ENCODE peak calls at places on chromosomes 4 and X, in seven cellular contexts. W is DND-41, R is sigmoid colon, H is kidney epithelial cell, F is H1, C is fibroblast of mammary gland, O is AG04449. L is an unnamed sample.

GRCh38 chr4:27711041-27711440 is 850.4 kb downstream of the STIM2 start:
- DNase-seq in F (no peak), H (no peak), O (no peak), R (no peak), W (no peak), C (no peak), L (no peak)

GRCh38 chr4:118761387-118762016 is 74.4 kb downstream of the SEC24D start:
- DNase-seq in W (no peak), H (no peak), C (no peak), F (no peak), R (no peak), O (no peak), L (no peak)

GRCh38 chr4:39476181-39476873 is 17.5 kb downstream of the LIAS start:
- DNase-seq in C (peak; percentile 31), F (no peak), O (no peak), W (no peak), R (no peak), H (no peak), L (no peak)

GRCh38 chr4:184748251-184748652 is 14.4 kb upstream of the CENPU start:
- DNase-seq in W (no peak), F (no peak), H (no peak), O (no peak), R (no peak), C (no peak), L (no peak)

GRCh38 chrX:1164322-1165288 is 47.8 kb downstream of the CRLF2 start:
- DNase-seq in W (no peak), F (peak; percentile 51), H (no peak), C (no peak), R (peak; percentile 70), O (no peak), L (no peak)

GRCh38 chrX:41716217-41716616 is 7.8 kb upstream of the GPR82 start:
- DNase-seq in W (no peak), O (no peak), H (no peak), R (no peak), F (no peak), C (no peak), L (no peak)

GRCh38 chr4:72846280-72847111 is 223.0 kb downstream of the COX18 start:
- DNase-seq in F (peak; percentile 67), H (no peak), W (peak; percentile 13), R (no peak), O (no peak), C (no peak), L (no peak)

GRCh38 chr4:88008624-88009235 is 1.3 kb downstream of the PKD2 start:
- DNase-seq in F (no peak), R (no peak), O (no peak), W (no peak), C (peak; percentile 30), H (no peak), L (no peak)

GRCh38 chr4:128820631-128821119 is 11.2 kb downstream of the JADE1 start:
- DNase-seq in R (no peak), F (no peak), W (no peak), O (no peak), C (no peak), H (no peak), L (no peak)

GRCh38 chr4:147299205-147299604 is 181.7 kb upstream of the EDNRA start:
- DNase-seq in F (no peak), C (no peak), R (no peak), W (no peak), H (no peak), O (no peak), L (no peak)

GRCh38 chr4:184433258-184433892 is 41.0 kb downstream of the IRF2 start:
- DNase-seq in O (no peak), W (no peak), F (no peak), R (no peak), H (no peak), C (peak; percentile 76), L (peak; percentile 84)

GRCh38 chr4:175369087-175369486 is 443.0 kb downstream of the GPM6A start:
- DNase-seq in H (peak; percentile 9), R (no peak), O (no peak), F (no peak), W (no peak), C (peak; percentile 87), L (no peak)

GRCh38 chr4:78560296-78560963 is 8.9 kb downstream of the ANXA3 start:
- DNase-seq in O (peak; percentile 65), W (no peak), C (peak; percentile 76), H (peak; percentile 69), F (no peak), R (no peak), L (no peak)

GRCh38 chr4:102687982-102688433 is 72.8 kb downstream of the MANBA start:
- DNase-seq in R (no peak), F (no peak), O (no peak), W (no peak), C (peak; percentile 10), H (no peak), L (no peak)

GRCh38 chrX:38796926-38797325 is 4.3 kb upstream of the MID1IP1 start:
- DNase-seq in H (no peak), R (no peak), F (no peak), C (peak; percentile 68), O (no peak), W (no peak), L (no peak)

GRCh38 chrX:8820910-8821527 is 19.8 kb upstream of the FAM9A start:
- DNase-seq in W (no peak), C (peak; percentile 3), O (no peak), F (peak; percentile 49), R (no peak), H (no peak), L (no peak)

DNA sequence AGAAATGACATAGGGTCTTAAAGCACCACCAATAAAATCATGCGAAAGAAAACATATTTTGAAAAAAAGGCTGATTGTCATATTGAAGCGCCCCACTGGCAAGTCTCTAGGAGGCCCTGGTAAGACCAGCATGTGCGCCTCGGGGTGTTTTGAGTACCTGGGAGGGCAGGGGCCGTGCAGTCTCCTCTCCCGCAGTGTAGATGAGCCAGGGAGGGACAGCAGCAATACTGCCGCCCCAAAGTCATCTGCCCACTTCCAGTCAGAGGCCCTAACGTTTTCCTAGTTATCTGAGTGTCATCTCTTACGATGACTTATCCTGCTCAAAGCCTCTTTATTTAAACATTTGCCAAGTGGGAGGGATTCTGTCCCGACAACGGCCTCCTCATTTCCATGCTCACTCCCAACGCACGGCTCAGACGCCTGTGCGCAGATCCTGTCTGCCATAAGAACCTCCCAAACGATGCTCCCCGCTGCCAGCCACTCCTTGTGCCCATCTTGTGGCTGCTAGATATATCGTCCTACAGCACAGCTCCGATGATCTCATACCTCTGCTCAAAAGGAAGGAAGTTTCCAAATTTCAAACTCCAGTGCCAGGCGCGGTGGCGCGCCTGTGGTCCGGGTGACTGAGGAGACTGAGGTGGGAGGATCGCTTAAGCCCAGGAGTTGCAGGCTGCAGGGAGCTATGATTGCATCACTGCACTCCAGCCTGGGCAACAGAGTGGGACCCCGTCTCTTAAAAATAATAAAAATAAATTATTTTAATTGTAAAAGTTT is 17.2 kb upstream of the SCRG1 start:
- DNase-seq in H (no peak), F (no peak), W (no peak), C (no peak), R (peak; percentile 76), O (no peak), L (peak; percentile 57)
- H3K4me3 ChIP-seq in H (no peak overlapping the region), F (no peak overlapping the region), W (no peak overlapping the region), C (no peak overlapping the region), R (no peak overlapping the region), O (no peak overlapping the region), L (no peak overlapping the region)

DNA sequence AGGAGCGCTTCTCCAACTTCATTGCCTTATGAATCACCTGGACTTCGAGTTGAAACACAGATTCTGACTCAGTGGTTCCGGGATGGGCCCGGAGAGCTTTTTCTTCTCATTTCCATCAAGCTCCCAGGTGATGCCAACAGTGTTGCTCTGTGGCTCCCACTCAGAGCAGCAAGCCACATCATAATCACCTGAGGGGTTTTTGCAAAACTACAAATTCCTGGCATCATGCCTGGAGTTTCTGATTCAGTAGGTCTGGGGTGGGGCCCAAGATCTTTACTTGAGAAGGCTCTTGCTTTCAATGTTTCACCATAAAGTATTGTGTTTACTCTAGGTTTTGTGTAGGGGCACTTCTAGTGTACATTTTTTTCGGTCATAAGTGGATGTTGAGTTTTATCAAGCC is 7.0 kb downstream of the MTM1 start:
- DNase-seq in H (peak; percentile 37), C (peak; percentile 55), R (no peak), W (no peak), F (no peak), O (no peak), L (no peak)
- H3K4me3 ChIP-seq in H (no peak overlapping the region), C (no peak overlapping the region), R (no peak overlapping the region), W (no peak overlapping the region), F (no peak overlapping the region), O (no peak overlapping the region), L (no peak overlapping the region)

GRCh38 chrX:129768586-129769466 is 10.9 kb upstream of the SASH3 start:
- DNase-seq in O (no peak), H (no peak), F (no peak), W (peak; percentile 72), C (peak; percentile 15), R (no peak), L (no peak)
- H3K4me3 ChIP-seq in O (no peak overlapping the region), H (no peak overlapping the region), F (no peak overlapping the region), W (no peak overlapping the region), C (no peak overlapping the region), R (no peak overlapping the region), L (no peak overlapping the region)

DNA sequence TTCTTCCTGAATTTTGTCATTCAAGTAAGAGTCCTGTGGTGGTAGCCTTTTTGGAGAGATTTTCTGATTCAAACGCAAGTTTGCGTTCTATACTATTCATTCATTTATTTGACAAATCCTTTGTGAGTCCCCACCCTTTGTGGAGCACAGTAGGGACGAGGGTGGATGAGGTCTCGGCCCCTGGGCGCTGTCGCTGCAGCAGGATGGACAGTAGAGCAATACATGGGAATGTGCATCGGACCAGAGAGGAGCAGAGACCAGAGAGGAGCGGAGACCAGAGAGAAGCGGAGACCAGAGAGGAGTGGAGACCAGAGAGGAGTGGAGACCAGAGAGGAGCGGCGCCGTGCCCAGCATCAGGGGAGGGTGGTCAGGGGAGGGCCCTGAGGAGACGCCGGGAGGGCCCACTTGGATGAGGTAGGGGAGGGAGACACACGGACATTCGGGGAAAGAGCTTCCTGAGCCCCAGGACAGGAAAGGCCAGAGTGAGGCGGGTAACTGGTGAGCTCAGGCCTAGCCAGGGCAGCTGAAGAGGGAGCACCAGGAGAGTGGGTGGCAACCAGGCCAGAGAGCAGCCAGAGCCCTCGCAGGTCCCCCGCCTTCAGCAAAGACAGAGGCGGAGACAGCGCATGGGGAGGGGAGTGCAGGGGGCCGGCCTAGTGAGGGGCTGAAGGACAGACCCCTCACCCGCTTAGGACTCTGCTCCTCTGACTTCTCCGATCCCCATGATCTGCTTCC is 67.3 kb downstream of the NAT8L start:
- DNase-seq in F (peak; percentile 53), H (no peak), O (no peak), W (no peak), R (no peak), C (no peak), L (no peak)
- H3K4me3 ChIP-seq in F (no peak overlapping the region), H (no peak overlapping the region), O (no peak overlapping the region), W (no peak overlapping the region), R (no peak overlapping the region), C (no peak overlapping the region), L (no peak overlapping the region)

GRCh38 chrX:137549073-137549472 is 16.9 kb upstream of the ZIC3 start:
- DNase-seq in C (no peak), R (no peak), H (no peak), F (peak; percentile 47), W (no peak), O (no peak), L (no peak)
- H3K4me3 ChIP-seq in C (no peak overlapping the region), R (no peak overlapping the region), H (no peak overlapping the region), F (peak overlapping the region; percentile 42), W (no peak overlapping the region), O (no peak overlapping the region), L (no peak overlapping the region)

DNA sequence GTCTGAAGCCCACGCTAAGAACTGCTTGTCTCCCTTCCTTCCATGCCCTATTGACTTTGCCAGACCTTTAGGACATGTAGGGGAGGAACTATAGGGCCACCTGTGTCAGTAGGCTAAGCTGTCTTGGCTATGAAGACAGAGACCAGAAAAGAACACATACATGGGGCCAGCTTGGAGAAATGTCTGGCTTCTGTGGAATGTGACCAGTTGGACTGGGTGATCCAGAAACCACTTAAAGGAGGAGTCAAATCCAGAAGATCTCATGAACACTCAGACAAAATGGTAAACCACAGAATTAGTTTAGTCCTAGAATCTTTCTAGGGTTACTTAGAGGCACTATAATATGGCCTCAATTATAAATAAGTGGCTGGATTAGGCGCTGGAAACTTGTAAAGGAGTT is 42.0 kb downstream of the PHKA2 start:
- DNase-seq in C (no peak), W (no peak), R (no peak), O (no peak), F (no peak), H (no peak), L (no peak)
- H3K4me3 ChIP-seq in C (no peak overlapping the region), W (no peak overlapping the region), R (no peak overlapping the region), O (no peak overlapping the region), F (no peak overlapping the region), H (no peak overlapping the region), L (no peak overlapping the region)